ENCODE peak calls at places on chromosomes 3 and 15, in eight cellular contexts. D is stimulated activated CD4-positive, alpha-beta T cell treated with anti-CD3 and anti-CD28 coated beads, TNF-alpha, amount 100 ng/mL, for 4 hours; M is NCI-H748 treated with DMSO at 0.1 percent for 48 hours; L is NB4; O is ecto neural progenitor cell; Q is kidney epithelial cell; G is A549; I is stimulated activated CD8-positive, alpha-beta memory T cell treated with anti-CD3 and anti-CD28 coated beads, Interleukin-15, amount 100 ng/mL, for 24 hours. V is an unnamed sample.

GRCh38 chr3:165784337-165784736 is 52.9 kb downstream of the BCHE start:
- DNase-seq in D (no peak), M (no peak), L (no peak), O (no peak), Q (no peak), G (no peak), I (no peak), V (no peak)

GRCh38 chr15:87604857-87605446 is 651.6 kb downstream of the NTRK3 start:
- DNase-seq in D (no peak), M (peak; percentile 17), L (peak; percentile 42), O (no peak), Q (no peak), G (peak; percentile 21), I (no peak), V (no peak)

GRCh38 chr3:15256861-15257341 is 50.9 kb downstream of the CAPN7 start:
- DNase-seq in D (no peak), M (no peak), L (no peak), O (no peak), Q (no peak), G (no peak), I (no peak), V (no peak)

GRCh38 chr3:154486949-154487348 is 57.0 kb upstream of the GPR149 start:
- DNase-seq in D (no peak), M (no peak), L (no peak), O (no peak), Q (no peak), G (no peak), I (no peak), V (no peak)

GRCh38 chr3:57130426-57131209 is 34.5 kb downstream of the IL17RD start:
- DNase-seq in D (no peak), M (peak; percentile 52), L (no peak), O (peak; percentile 85), Q (no peak), G (no peak), I (no peak), V (no peak)

GRCh38 chr3:152011812-152012735 is 138.6 kb downstream of the SUCNR1 start:
- DNase-seq in D (no peak), M (no peak), L (no peak), O (no peak), Q (no peak), G (no peak), I (no peak), V (no peak)

GRCh38 chr3:155281892-155282291 is 11.6 kb downstream of the STRIT1 start:
- DNase-seq in D (no peak), M (no peak), L (no peak), O (no peak), Q (no peak), G (no peak), I (no peak), V (no peak)

GRCh38 chr15:96362001-96362758 is 31.7 kb downstream of the NR2F2 start:
- DNase-seq in D (no peak), M (peak; percentile 47), L (no peak), O (no peak), Q (no peak), G (no peak), I (no peak), V (no peak)

GRCh38 chr15:70222632-70223031 is 124.9 kb upstream of the TLE3 start:
- DNase-seq in D (no peak), M (no peak), L (no peak), O (no peak), Q (no peak), G (no peak), I (no peak), V (no peak)

GRCh38 chr3:131903988-131904415 is 130.8 kb downstream of the CPNE4 start:
- DNase-seq in D (no peak), M (no peak), L (no peak), O (no peak), Q (peak; percentile 70), G (peak; percentile 36), I (no peak), V (no peak)

GRCh38 chr15:60370804-60371700 is 26.7 kb downstream of the ANXA2 start:
- DNase-seq in D (no peak), M (no peak), L (no peak), O (no peak), Q (peak; percentile 94), G (peak; percentile 89), I (no peak), V (no peak)

GRCh38 chr3:115838786-115839185 is 215.5 kb downstream of the GAP43 start:
- DNase-seq in D (no peak), M (no peak), L (no peak), O (no peak), Q (no peak), G (no peak), I (no peak), V (no peak)

GRCh38 chr3:139982404-139982803 is 47.4 kb downstream of the CLSTN2 start:
- DNase-seq in D (no peak), M (no peak), L (peak; percentile 2), O (peak; percentile 12), Q (no peak), G (no peak), I (no peak), V (no peak)

GRCh38 chr3:45226206-45226915 is at the start of gene TMEM158:
- DNase-seq in D (peak; percentile 78), M (no peak), L (peak; percentile 85), O (peak; percentile 87), Q (no peak), G (peak; percentile 86), I (peak; percentile 59), V (peak; percentile 70)

GRCh38 chr3:16448691-16449090 is 64.8 kb downstream of the RFTN1 start:
- DNase-seq in D (no peak), M (no peak), L (peak; percentile 3), O (no peak), Q (peak; percentile 63), G (peak; percentile 25), I (no peak), V (no peak)

GRCh38 chr3:100089802-100090668 is 24.3 kb downstream of the FILIP1L start:
- DNase-seq in D (no peak), M (no peak), L (peak; percentile 90), O (no peak), Q (no peak), G (peak; percentile 40), I (no peak), V (no peak)

GRCh38 chr3:194808709-194809108 is 123.0 kb downstream of the FAM43A start:
- DNase-seq in D (no peak), M (no peak), L (no peak), O (no peak), Q (peak; percentile 1), G (peak; percentile 13), I (no peak), V (no peak)

GRCh38 chr15:76431936-76432335 is 95.4 kb downstream of the ISL2 start:
- DNase-seq in D (no peak), M (no peak), L (no peak), O (peak; percentile 53), Q (peak; percentile 5), G (no peak), I (no peak), V (no peak)

V was measured in activated T-helper 9 cell treated with anti-CD3 and anti-CD28 coated beads, Interleukin-2, amount 50 U/mL, for 16 hours.